ENCODE peak calls at places on chromosomes 13 and 19, in seven cellular contexts. One of them, this sample, is unnamed. For H3K4me1, the result is how much of the 10 kb centered on the place peaks cover.

GRCh38 chr19:42480335-42481095 is 37.8 kb upstream of the CXCL17 start:
- DNase-seq in A549: peak
- DNase-seq in ovary: no peak
- DNase-seq in suprapubic skin: no peak
- DNase-seq in heart left ventricle: no peak
- DNase-seq in tibial nerve: no peak
- DNase-seq in stomach: peak
- DNase-seq in this sample: no peak

GRCh38 chr13:43979492-43979891 is 99.8 kb downstream of the LACC1 start:
- DNase-seq in A549: no peak
- DNase-seq in ovary: no peak
- DNase-seq in suprapubic skin: no peak
- DNase-seq in heart left ventricle: no peak
- DNase-seq in tibial nerve: no peak
- DNase-seq in stomach: no peak
- DNase-seq in this sample: no peak

GRCh38 chr13:44809152-44809551 is 180.1 kb downstream of the NUFIP1 start:
- DNase-seq in A549: no peak
- DNase-seq in ovary: no peak
- DNase-seq in suprapubic skin: no peak
- DNase-seq in heart left ventricle: no peak
- DNase-seq in tibial nerve: no peak
- DNase-seq in stomach: no peak
- DNase-seq in this sample: no peak

GRCh38 chr19:11639245-11639601 is 41.9 kb downstream of the ZNF627 start:
- DNase-seq in A549: no peak
- DNase-seq in ovary: no peak
- DNase-seq in suprapubic skin: no peak
- DNase-seq in heart left ventricle: no peak
- DNase-seq in tibial nerve: no peak
- DNase-seq in stomach: no peak
- DNase-seq in this sample: no peak

GRCh38 chr19:44684892-44685847 is 13.8 kb upstream of the CEACAM16 start:
- DNase-seq in A549: peak
- DNase-seq in ovary: no peak
- DNase-seq in suprapubic skin: no peak
- DNase-seq in heart left ventricle: no peak
- DNase-seq in tibial nerve: no peak
- DNase-seq in stomach: peak
- DNase-seq in this sample: no peak

GRCh38 chr13:43558942-43559341 is 227.8 kb downstream of the ENOX1 start:
- DNase-seq in A549: no peak
- DNase-seq in ovary: no peak
- DNase-seq in suprapubic skin: no peak
- DNase-seq in heart left ventricle: no peak
- DNase-seq in tibial nerve: no peak
- DNase-seq in stomach: no peak
- DNase-seq in this sample: no peak

GRCh38 chr13:110103026-110103425 is 203.9 kb downstream of the COL4A1 start:
- DNase-seq in A549: no peak
- DNase-seq in ovary: no peak
- DNase-seq in suprapubic skin: no peak
- DNase-seq in heart left ventricle: no peak
- DNase-seq in tibial nerve: no peak
- DNase-seq in stomach: no peak
- DNase-seq in this sample: no peak

GRCh38 chr19:21463449-21464105 is 41.8 kb upstream of the ZNF429 start:
- DNase-seq in A549: no peak
- DNase-seq in ovary: peak
- DNase-seq in suprapubic skin: no peak
- DNase-seq in heart left ventricle: no peak
- DNase-seq in tibial nerve: no peak
- DNase-seq in stomach: peak
- DNase-seq in this sample: no peak

GRCh38 chr13:30165791-30166190 is 141.6 kb downstream of the KATNAL1 start:
- DNase-seq in A549: no peak
- DNase-seq in ovary: no peak
- DNase-seq in suprapubic skin: peak
- DNase-seq in heart left ventricle: no peak
- DNase-seq in tibial nerve: peak
- DNase-seq in stomach: no peak
- DNase-seq in this sample: no peak

GRCh38 chr19:44512326-44513298 is 12.3 kb upstream of the ZNF180 start:
- DNase-seq in A549: peak
- DNase-seq in ovary: no peak
- DNase-seq in suprapubic skin: no peak
- DNase-seq in heart left ventricle: no peak
- DNase-seq in tibial nerve: no peak
- DNase-seq in stomach: no peak
- DNase-seq in this sample: no peak

GRCh38 chr19:10518444-10519361 is 1.5 kb upstream of the S1PR5 start:
- DNase-seq in A549: no peak
- DNase-seq in ovary: no peak
- DNase-seq in suprapubic skin: no peak
- DNase-seq in heart left ventricle: no peak
- DNase-seq in tibial nerve: no peak
- DNase-seq in stomach: no peak
- DNase-seq in this sample: no peak

GRCh38 chr19:48630289-48631036 is 6.7 kb downstream of the DBP start:
- DNase-seq in A549: no peak
- DNase-seq in ovary: peak
- DNase-seq in suprapubic skin: peak
- DNase-seq in heart left ventricle: peak
- DNase-seq in tibial nerve: no peak
- DNase-seq in stomach: peak
- DNase-seq in this sample: no peak

GRCh38 chr19:48631254-48631653 is 5.9 kb downstream of the DBP start:
- DNase-seq in A549: no peak
- DNase-seq in ovary: peak
- DNase-seq in suprapubic skin: peak
- DNase-seq in heart left ventricle: no peak
- DNase-seq in tibial nerve: no peak
- DNase-seq in stomach: no peak
- DNase-seq in this sample: no peak

GRCh38 chr19:48628486-48629296 is 8.5 kb downstream of the DBP start:
- DNase-seq in A549: no peak
- DNase-seq in ovary: peak
- DNase-seq in suprapubic skin: peak
- DNase-seq in heart left ventricle: no peak
- DNase-seq in tibial nerve: no peak
- DNase-seq in stomach: no peak
- DNase-seq in this sample: no peak

GRCh38 chr19:48629297-48629598 is 7.9 kb downstream of the DBP start:
- DNase-seq in A549: no peak
- DNase-seq in ovary: no peak
- DNase-seq in suprapubic skin: no peak
- DNase-seq in heart left ventricle: no peak
- DNase-seq in tibial nerve: no peak
- DNase-seq in stomach: no peak
- DNase-seq in this sample: no peak

GRCh38 chr19:48629599-48630288 is 7.4 kb downstream of the DBP start:
- DNase-seq in A549: no peak
- DNase-seq in ovary: peak
- DNase-seq in suprapubic skin: peak
- DNase-seq in heart left ventricle: peak
- DNase-seq in tibial nerve: no peak
- DNase-seq in stomach: peak
- DNase-seq in this sample: no peak
- H3K4me1 ChIP-seq in A549: under half
- H3K4me1 ChIP-seq in ovary: under half
- H3K4me1 ChIP-seq in suprapubic skin: half or more
- H3K4me1 ChIP-seq in heart left ventricle: under half
- H3K4me1 ChIP-seq in tibial nerve: under half
- H3K4me1 ChIP-seq in stomach: under half
- H3K4me1 ChIP-seq in this sample: half or more

GRCh38 chr19:35090160-35090794 is 25.3 kb upstream of the FXYD3 start:
- DNase-seq in A549: peak
- DNase-seq in ovary: peak
- DNase-seq in suprapubic skin: peak
- DNase-seq in heart left ventricle: no peak
- DNase-seq in tibial nerve: peak
- DNase-seq in stomach: peak
- DNase-seq in this sample: no peak
- TF ChIP-seq POLR2A in A549: no peak
- TF ChIP-seq POLR2A in ovary: no peak
- TF ChIP-seq POLR2A in suprapubic skin: no peak
- TF ChIP-seq POLR2A in heart left ventricle: no peak
- TF ChIP-seq POLR2A in tibial nerve: no peak
- TF ChIP-seq POLR2A in stomach: no peak
- TF ChIP-seq POLR2A in this sample: no peak

DNA sequence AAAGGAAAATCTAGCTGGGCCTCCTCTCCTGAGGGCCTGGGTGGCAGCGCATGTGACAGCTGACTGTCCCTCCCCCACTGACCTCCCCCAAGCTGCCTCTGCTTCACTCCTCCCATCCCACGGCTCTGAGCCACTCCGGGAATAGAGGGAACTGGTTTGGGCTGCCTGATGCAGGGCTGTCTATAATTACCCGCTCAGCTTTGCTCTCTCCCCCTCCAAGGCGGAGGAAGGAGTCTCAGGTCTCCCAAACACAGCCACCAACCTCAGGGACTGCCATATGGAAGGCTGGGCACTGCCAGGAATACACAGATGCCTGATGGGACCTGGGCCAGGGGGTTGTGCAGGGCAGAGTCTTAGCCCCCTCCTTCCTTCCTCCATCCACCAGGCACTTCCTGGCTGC is 7.8 kb downstream of the NAPA start:
- DNase-seq in A549: no peak
- DNase-seq in ovary: no peak
- DNase-seq in suprapubic skin: no peak
- DNase-seq in heart left ventricle: no peak
- DNase-seq in tibial nerve: no peak
- DNase-seq in stomach: no peak
- DNase-seq in this sample: no peak
- H3K4me1 ChIP-seq in A549: under half
- H3K4me1 ChIP-seq in ovary: under half
- H3K4me1 ChIP-seq in suprapubic skin: half or more
- H3K4me1 ChIP-seq in heart left ventricle: half or more
- H3K4me1 ChIP-seq in tibial nerve: under half
- H3K4me1 ChIP-seq in stomach: half or more
- H3K4me1 ChIP-seq in this sample: half or more

DNA sequence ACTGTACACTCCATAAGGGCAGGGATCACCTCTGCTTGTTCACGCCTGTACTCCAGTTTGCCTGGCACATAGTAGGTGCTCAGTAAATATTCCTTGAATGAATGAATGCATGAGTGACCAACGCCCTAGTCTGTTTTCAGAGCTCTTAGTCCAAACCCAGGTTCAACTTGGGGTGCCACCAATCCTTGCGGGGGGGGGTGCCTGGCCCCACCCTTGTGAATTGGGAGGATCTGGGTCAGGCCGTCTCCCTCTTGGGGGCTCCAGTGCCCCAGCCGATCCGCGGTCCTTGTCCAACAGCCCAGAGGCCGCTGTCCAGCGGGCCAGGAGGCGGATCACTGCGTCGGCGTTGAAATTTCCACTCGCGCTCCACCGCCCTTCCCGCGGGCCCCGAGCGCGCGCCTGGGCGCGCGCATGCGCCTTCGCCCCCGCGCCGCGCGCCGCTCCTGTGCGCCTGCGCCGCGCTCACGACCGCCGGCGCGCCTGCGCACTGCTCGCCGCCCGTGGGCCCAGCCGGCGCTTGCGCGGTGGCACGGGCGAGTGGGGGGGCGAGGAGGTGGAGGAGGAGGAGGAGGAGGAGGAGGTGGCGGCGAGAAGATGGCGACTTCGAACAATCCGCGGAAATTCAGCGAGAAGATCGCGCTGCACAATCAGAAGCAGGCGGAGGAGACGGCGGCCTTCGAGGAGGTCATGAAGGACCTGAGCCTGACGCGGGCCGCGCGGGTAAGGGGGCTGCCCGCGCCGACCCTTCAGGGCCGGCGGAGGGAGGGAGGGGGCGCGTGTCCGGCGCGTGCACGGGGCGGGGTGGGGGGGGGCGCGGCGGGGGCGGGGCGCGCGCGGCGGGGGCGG is at the start of gene CRTC1:
- DNase-seq in A549: peak
- DNase-seq in ovary: peak
- DNase-seq in suprapubic skin: peak
- DNase-seq in heart left ventricle: peak
- DNase-seq in tibial nerve: peak
- DNase-seq in stomach: peak
- DNase-seq in this sample: no peak
- TF ChIP-seq POLR2A in A549: peak
- TF ChIP-seq POLR2A in ovary: peak
- TF ChIP-seq POLR2A in suprapubic skin: no peak
- TF ChIP-seq POLR2A in heart left ventricle: no peak
- TF ChIP-seq POLR2A in tibial nerve: peak
- TF ChIP-seq POLR2A in stomach: peak
- TF ChIP-seq POLR2A in this sample: no peak

GRCh38 chr13:49308977-49309408 is 61.3 kb downstream of the CDADC1 start:
- DNase-seq in A549: no peak
- DNase-seq in ovary: peak
- DNase-seq in suprapubic skin: no peak
- DNase-seq in heart left ventricle: no peak
- DNase-seq in tibial nerve: no peak
- DNase-seq in stomach: peak
- DNase-seq in this sample: no peak
- H3K4me1 ChIP-seq in A549: under half
- H3K4me1 ChIP-seq in ovary: under half
- H3K4me1 ChIP-seq in suprapubic skin: half or more
- H3K4me1 ChIP-seq in heart left ventricle: under half
- H3K4me1 ChIP-seq in tibial nerve: half or more
- H3K4me1 ChIP-seq in stomach: under half
- H3K4me1 ChIP-seq in this sample: under half

GRCh38 chr19:4034048-4035017 is 26.8 kb downstream of the PIAS4 start:
- DNase-seq in A549: no peak
- DNase-seq in ovary: no peak
- DNase-seq in suprapubic skin: no peak
- DNase-seq in heart left ventricle: no peak
- DNase-seq in tibial nerve: no peak
- DNase-seq in stomach: no peak
- DNase-seq in this sample: no peak
- TF ChIP-seq POLR2A in A549: no peak
- TF ChIP-seq POLR2A in ovary: no peak
- TF ChIP-seq POLR2A in suprapubic skin: no peak
- TF ChIP-seq POLR2A in heart left ventricle: no peak
- TF ChIP-seq POLR2A in tibial nerve: no peak
- TF ChIP-seq POLR2A in stomach: no peak
- TF ChIP-seq POLR2A in this sample: no peak

DNA sequence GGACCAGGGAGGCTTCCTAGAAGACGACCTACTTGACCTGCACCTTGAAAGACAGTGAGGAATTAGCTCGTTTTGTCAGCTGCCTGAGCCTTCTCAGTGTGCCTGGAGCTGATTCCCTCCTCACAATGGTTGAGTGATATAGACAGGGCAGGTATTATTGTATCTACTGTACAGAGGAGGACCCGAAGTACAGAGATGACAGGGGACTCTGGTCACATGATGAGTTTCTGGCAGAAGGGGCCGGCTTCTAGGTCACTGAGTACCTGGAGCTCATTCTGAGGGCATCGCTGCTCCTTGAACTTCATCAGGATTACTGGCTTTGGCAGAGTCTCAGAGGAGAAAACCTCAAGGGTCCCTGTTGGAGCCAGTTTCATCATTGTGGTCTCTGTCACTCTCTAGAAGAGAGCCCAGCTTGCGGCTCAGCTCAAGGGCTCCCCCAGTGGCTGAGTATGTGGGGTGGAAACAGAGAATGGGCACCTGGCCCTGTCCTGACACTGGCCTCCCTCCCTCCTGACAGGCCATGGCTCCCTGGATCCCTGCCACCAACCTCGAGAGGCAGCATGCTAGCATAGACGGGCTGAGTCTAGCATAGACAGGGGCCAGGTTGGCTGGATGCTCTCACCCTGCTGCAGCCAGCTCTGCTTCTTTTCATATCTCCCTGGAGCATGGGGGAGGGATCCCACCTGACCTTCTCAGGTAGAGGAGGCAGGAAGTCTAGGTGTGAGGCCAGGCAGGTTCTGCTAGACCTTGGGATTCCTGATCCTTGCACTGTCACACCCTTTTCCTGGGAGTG is 38.7 kb downstream of the NFIX start:
- DNase-seq in A549: peak
- DNase-seq in ovary: peak
- DNase-seq in suprapubic skin: no peak
- DNase-seq in heart left ventricle: peak
- DNase-seq in tibial nerve: no peak
- DNase-seq in stomach: peak
- DNase-seq in this sample: no peak
- H3K4me1 ChIP-seq in A549: under half
- H3K4me1 ChIP-seq in ovary: half or more
- H3K4me1 ChIP-seq in suprapubic skin: half or more
- H3K4me1 ChIP-seq in heart left ventricle: half or more
- H3K4me1 ChIP-seq in tibial nerve: half or more
- H3K4me1 ChIP-seq in stomach: half or more
- H3K4me1 ChIP-seq in this sample: half or more

This sample was measured in vagina.